ENCODE peak calls at places on chromosomes 7 and 10, in seven cellular contexts. O is dorsolateral prefrontal cortex, V is breast epithelium, Q is IMR-90, D is RWPE1, Z is A549, B is OCI-LY7. F is an unnamed sample.

GRCh38 chr7:119761776-119762175 is 511.2 kb upstream of the KCND2 start:
- DNase-seq in Q (no peak), B (no peak), D (no peak), Z (no peak), O (no peak), V (no peak), F (no peak)

GRCh38 chr7:57198801-57199200 is 66.6 kb upstream of the ZNF479 start:
- DNase-seq in Q (no peak), Z (no peak), V (no peak), D (no peak), B (no peak), O (no peak), F (no peak)

GRCh38 chr10:60846173-60846572 is 67.9 kb downstream of the CDK1 start:
- DNase-seq in V (no peak), O (no peak), B (no peak), Q (peak), Z (no peak), D (no peak), F (no peak)

GRCh38 chr10:111707066-111707465 is 476.5 kb downstream of the GPAM start:
- DNase-seq in O (no peak), D (no peak), V (no peak), Z (no peak), Q (no peak), B (no peak), F (no peak)

GRCh38 chr7:1380821-1381580 is 78.3 kb downstream of the MICALL2 start:
- DNase-seq in B (no peak), Z (no peak), D (no peak), Q (no peak), O (no peak), V (no peak), F (no peak)

GRCh38 chr10:99374526-99374925 is 45.4 kb downstream of the CNNM1 start:
- DNase-seq in O (no peak), V (no peak), Z (no peak), B (no peak), D (no peak), Q (no peak), F (no peak)

GRCh38 chr10:132203256-132204077 is 16.7 kb downstream of the DPYSL4 start:
- DNase-seq in O (no peak), B (no peak), Z (no peak), D (no peak), V (no peak), Q (no peak), F (no peak)

GRCh38 chr7:45100761-45101480 is 10.6 kb downstream of the TBRG4 start:
- DNase-seq in Z (no peak), D (no peak), O (peak), Q (no peak), B (no peak), V (no peak), F (no peak)

GRCh38 chr7:142795339-142795863 is 24.6 kb downstream of the PRSS2 start:
- DNase-seq in D (no peak), V (no peak), Q (no peak), B (peak), O (no peak), Z (no peak), F (no peak)

GRCh38 chr7:109901916-109902315 is 1189.0 kb upstream of the LRRN3 start:
- DNase-seq in O (no peak), Z (no peak), V (no peak), B (no peak), D (no peak), Q (peak), F (no peak)

GRCh38 chr10:89491932-89492331 is 43.5 kb downstream of the SLC16A12 start:
- DNase-seq in B (no peak), Z (no peak), D (no peak), O (no peak), Q (no peak), V (no peak), F (no peak)

GRCh38 chr7:68564741-68565140 is 1033.5 kb upstream of the AUTS2 start:
- DNase-seq in V (no peak), Z (no peak), B (no peak), O (no peak), Q (no peak), D (no peak), F (no peak)

GRCh38 chr10:19788075-19788686 is 28.1 kb upstream of the PLXDC2 start:
- DNase-seq in B (peak), Z (no peak), V (no peak), D (peak), Q (peak), O (no peak), F (peak)

GRCh38 chr10:95273393-95274312 is 17.1 kb downstream of the PDLIM1 start:
- DNase-seq in V (peak), Q (peak), O (no peak), B (no peak), Z (peak), D (peak), F (no peak)

GRCh38 chr7:78398576-78398975 is 600.0 kb downstream of the PHTF2 start:
- DNase-seq in V (no peak), O (no peak), D (no peak), Q (no peak), B (no peak), Z (no peak), F (no peak)

GRCh38 chr10:96306516-96306915 is 2.3 kb downstream of the DNTT start:
- DNase-seq in Q (no peak), O (peak), B (peak), Z (no peak), V (no peak), D (no peak), F (peak)

GRCh38 chr10:29617880-29618340 is 16.9 kb downstream of the SVIL start:
- DNase-seq in Q (no peak), O (no peak), Z (no peak), V (peak), B (no peak), D (no peak), F (no peak)

GRCh38 chr7:116786791-116787443 is 75.5 kb upstream of the CAPZA2 start:
- DNase-seq in Q (peak), V (no peak), Z (no peak), D (no peak), O (no peak), B (peak), F (peak)

GRCh38 chr10:22766693-22767092 is 52.3 kb upstream of the PIP4K2A start:
- DNase-seq in D (no peak), V (no peak), B (no peak), O (no peak), Z (no peak), Q (no peak), F (no peak)

GRCh38 chr7:68425377-68425776 is 1172.9 kb upstream of the AUTS2 start:
- DNase-seq in Q (no peak), B (peak), Z (no peak), D (no peak), O (no peak), V (no peak), F (peak)

GRCh38 chr7:96426027-96426426 is 104.1 kb upstream of the SLC25A13 start:
- DNase-seq in O (no peak), D (peak), Q (no peak), Z (no peak), V (no peak), B (no peak), F (no peak)

GRCh38 chr7:18287482-18287881 is 208.1 kb upstream of the HDAC9 start:
- DNase-seq in V (no peak), Z (no peak), D (no peak), O (no peak), Q (no peak), B (no peak), F (no peak)

GRCh38 chr10:129744134-129744895 is 219.8 kb downstream of the EBF3 start:
- DNase-seq in Z (no peak), V (no peak), O (no peak), B (no peak), Q (no peak), D (no peak), F (no peak)

GRCh38 chr7:3408814-3409595 is 108.0 kb downstream of the SDK1 start:
- DNase-seq in V (no peak), O (no peak), Q (no peak), Z (no peak), B (no peak), D (no peak), F (peak)

GRCh38 chr7:111540199-111540815 is 22.0 kb downstream of the IMMP2L start:
- DNase-seq in O (no peak), Q (no peak), B (no peak), Z (no peak), V (no peak), D (no peak), F (no peak)

GRCh38 chr7:78635394-78635793 is 818.1 kb downstream of the MAGI2 start:
- DNase-seq in V (no peak), O (no peak), Z (no peak), D (no peak), Q (peak), B (no peak), F (no peak)

GRCh38 chr10:79289801-79290200 is 57.5 kb upstream of the PPIF start:
- DNase-seq in Z (no peak), Q (no peak), D (no peak), V (no peak), B (no peak), O (no peak), F (no peak)

GRCh38 chr7:142917447-142917846 is 16.1 kb downstream of the TRPV5 start:
- DNase-seq in B (no peak), V (no peak), D (no peak), Q (no peak), O (no peak), Z (no peak), F (peak)

GRCh38 chr10:57959318-57960003 is 308.2 kb downstream of the IPMK start:
- DNase-seq in B (no peak), V (no peak), D (no peak), Z (no peak), Q (no peak), O (no peak), F (no peak)

GRCh38 chr10:32150532-32151101 is 94.4 kb upstream of the KIF5B start:
- DNase-seq in Q (no peak), V (no peak), Z (no peak), D (no peak), O (no peak), B (no peak), F (no peak)

GRCh38 chr7:129553861-129554530 is 51.7 kb downstream of the SMKR1 start:
- DNase-seq in O (peak), B (peak), V (no peak), Z (no peak), D (peak), Q (peak), F (peak)

GRCh38 chr7:74015670-74016069 is 12.3 kb upstream of the ELN start:
- DNase-seq in O (no peak), Z (no peak), D (no peak), B (no peak), V (no peak), Q (no peak), F (no peak)

GRCh38 chr10:84075226-84076046 is 63.9 kb upstream of the GHITM start:
- DNase-seq in Z (no peak), Q (no peak), D (no peak), V (no peak), O (no peak), B (no peak), F (no peak)

GRCh38 chr10:27383595-27384542 is 120.2 kb upstream of the RAB18 start:
- DNase-seq in Q (peak), D (peak), Z (peak), O (no peak), V (no peak), B (no peak), F (no peak)

GRCh38 chr10:132306951-132307751 is 599 bp downstream of the STK32C start:
- DNase-seq in D (peak), Q (no peak), B (no peak), V (peak), O (no peak), Z (peak), F (no peak)

GRCh38 chr7:135098391-135098790 is 49.5 kb upstream of the TMEM140 start:
- DNase-seq in B (no peak), Z (no peak), D (no peak), O (no peak), Q (no peak), V (no peak), F (no peak)
- H3K27ac ChIP-seq in B (no peak), Z (no peak), D (no peak), O (no peak), Q (no peak), V (no peak), F (no peak)

GRCh38 chr7:6256709-6257535 is 15.5 kb downstream of the CYTH3 start:
- DNase-seq in D (no peak), Q (peak), V (no peak), B (no peak), Z (no peak), O (no peak), F (no peak)
- H3K27ac ChIP-seq in D (no peak), Q (no peak), V (peak), B (no peak), Z (peak), O (no peak), F (no peak)

GRCh38 chr10:11936389-11937152 is 106.0 kb downstream of the UPF2 start:
- DNase-seq in B (no peak), O (no peak), Q (no peak), D (no peak), Z (no peak), V (no peak), F (no peak)

GRCh38 chr10:11931038-11931437 is 107.9 kb downstream of the PROSER2 start:
- DNase-seq in B (no peak), Q (no peak), V (no peak), Z (no peak), O (no peak), D (no peak), F (no peak)

GRCh38 chr10:11930342-11930978 is 107.3 kb downstream of the PROSER2 start:
- DNase-seq in V (no peak), D (no peak), Q (no peak), Z (no peak), B (no peak), O (no peak), F (no peak)

GRCh38 chr10:11933837-11934236 is 108.8 kb downstream of the UPF2 start:
- DNase-seq in D (no peak), Z (no peak), V (no peak), B (no peak), Q (no peak), O (no peak), F (no peak)

DNA sequence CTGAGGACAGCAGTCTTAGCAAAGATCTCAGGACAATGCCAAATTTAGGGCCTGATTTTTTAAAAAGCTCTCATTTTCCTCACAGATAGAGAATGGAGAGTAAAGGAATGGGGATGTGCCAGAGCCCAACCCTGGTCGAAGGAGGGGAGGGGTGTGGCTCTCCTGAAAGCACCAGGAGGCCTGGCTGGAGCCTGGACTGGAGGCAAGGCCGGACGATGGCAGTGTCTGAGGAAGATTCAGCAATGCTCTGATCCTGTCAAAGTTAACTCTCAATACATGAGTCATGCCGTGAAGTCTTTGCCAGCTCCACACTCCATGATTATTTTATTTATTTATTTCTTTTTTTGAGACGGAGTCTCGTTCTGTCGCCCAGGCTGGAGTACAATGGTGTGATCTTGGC is 108.3 kb downstream of the UPF2 start:
- DNase-seq in V (no peak), Q (no peak), O (no peak), B (no peak), D (peak), Z (no peak), F (no peak)
- H3K27ac ChIP-seq in V (no peak), Q (no peak), O (peak), B (no peak), D (peak), Z (no peak), F (no peak)

GRCh38 chr10:121152033-121152432 is 300.9 kb downstream of the WDR11 start:
- DNase-seq in V (no peak), O (no peak), D (no peak), Q (no peak), B (no peak), Z (no peak), F (no peak)
- H3K27ac ChIP-seq in V (no peak), O (no peak), D (no peak), Q (no peak), B (no peak), Z (no peak), F (no peak)